ENCODE peak calls at places on chromosomes 3 and 15, in ten cellular contexts. One of them, this sample, is unnamed.

GRCh38 chr3:80688814-80689213 is 921.0 kb upstream of the ROBO1 start:
- DNase-seq in MCF 10A: peak; percentile 34
- DNase-seq in KBM-7: no peak
- DNase-seq in foreskin fibroblast: no peak
- DNase-seq in IMR-90: no peak
- DNase-seq in stimulated activated naive CD8-positive, alpha-beta T cell treated with anti-CD3 and anti-CD28 coated beads, Interleukin-15, Interleukin-2, amounts not matched to agents 100 U/mL and 50 U/mL, for 24 hours: no peak
- DNase-seq in heart left ventricle: no peak
- DNase-seq in SW480: peak; percentile 9
- DNase-seq in RWPE1: no peak
- DNase-seq in CD4-positive, alpha-beta memory T cell: no peak
- DNase-seq in this sample: no peak

GRCh38 chr15:58909616-58910015 is 23.9 kb downstream of the SLTM start:
- DNase-seq in MCF 10A: no peak
- DNase-seq in KBM-7: no peak
- DNase-seq in foreskin fibroblast: no peak
- DNase-seq in IMR-90: peak; percentile 35
- DNase-seq in stimulated activated naive CD8-positive, alpha-beta T cell treated with anti-CD3 and anti-CD28 coated beads, Interleukin-15, Interleukin-2, amounts not matched to agents 100 U/mL and 50 U/mL, for 24 hours: no peak
- DNase-seq in heart left ventricle: no peak
- DNase-seq in SW480: no peak
- DNase-seq in RWPE1: no peak
- DNase-seq in CD4-positive, alpha-beta memory T cell: no peak
- DNase-seq in this sample: no peak

GRCh38 chr3:43872301-43872700 is 181.6 kb downstream of the ABHD5 start:
- DNase-seq in MCF 10A: peak; percentile 81
- DNase-seq in KBM-7: no peak
- DNase-seq in foreskin fibroblast: peak; percentile 90
- DNase-seq in IMR-90: peak; percentile 91
- DNase-seq in stimulated activated naive CD8-positive, alpha-beta T cell treated with anti-CD3 and anti-CD28 coated beads, Interleukin-15, Interleukin-2, amounts not matched to agents 100 U/mL and 50 U/mL, for 24 hours: no peak
- DNase-seq in heart left ventricle: no peak
- DNase-seq in SW480: no peak
- DNase-seq in RWPE1: peak; percentile 67
- DNase-seq in CD4-positive, alpha-beta memory T cell: no peak
- DNase-seq in this sample: no peak

GRCh38 chr3:23435318-23435717 is 232.2 kb downstream of the UBE2E2 start:
- DNase-seq in MCF 10A: no peak
- DNase-seq in KBM-7: peak; percentile 37
- DNase-seq in foreskin fibroblast: no peak
- DNase-seq in IMR-90: no peak
- DNase-seq in stimulated activated naive CD8-positive, alpha-beta T cell treated with anti-CD3 and anti-CD28 coated beads, Interleukin-15, Interleukin-2, amounts not matched to agents 100 U/mL and 50 U/mL, for 24 hours: no peak
- DNase-seq in heart left ventricle: no peak
- DNase-seq in SW480: no peak
- DNase-seq in RWPE1: no peak
- DNase-seq in CD4-positive, alpha-beta memory T cell: no peak
- DNase-seq in this sample: no peak

GRCh38 chr15:61295239-61295638 is 66.1 kb upstream of the RORA start:
- DNase-seq in MCF 10A: no peak
- DNase-seq in KBM-7: no peak
- DNase-seq in foreskin fibroblast: no peak
- DNase-seq in IMR-90: no peak
- DNase-seq in stimulated activated naive CD8-positive, alpha-beta T cell treated with anti-CD3 and anti-CD28 coated beads, Interleukin-15, Interleukin-2, amounts not matched to agents 100 U/mL and 50 U/mL, for 24 hours: no peak
- DNase-seq in heart left ventricle: no peak
- DNase-seq in SW480: no peak
- DNase-seq in RWPE1: no peak
- DNase-seq in CD4-positive, alpha-beta memory T cell: no peak
- DNase-seq in this sample: no peak

GRCh38 chr3:148075829-148076716 is 621.6 kb upstream of the AGTR1 start:
- DNase-seq in MCF 10A: peak; percentile 48
- DNase-seq in KBM-7: peak; percentile 12
- DNase-seq in foreskin fibroblast: peak; percentile 49
- DNase-seq in IMR-90: peak; percentile 59
- DNase-seq in stimulated activated naive CD8-positive, alpha-beta T cell treated with anti-CD3 and anti-CD28 coated beads, Interleukin-15, Interleukin-2, amounts not matched to agents 100 U/mL and 50 U/mL, for 24 hours: no peak
- DNase-seq in heart left ventricle: no peak
- DNase-seq in SW480: peak; percentile 34
- DNase-seq in RWPE1: peak; percentile 9
- DNase-seq in CD4-positive, alpha-beta memory T cell: no peak
- DNase-seq in this sample: no peak

GRCh38 chr15:78811124-78811824 is at the start of gene ADAMTS7:
- DNase-seq in MCF 10A: peak; percentile 58
- DNase-seq in KBM-7: peak; percentile 72
- DNase-seq in foreskin fibroblast: peak; percentile 53
- DNase-seq in IMR-90: peak; percentile 71
- DNase-seq in stimulated activated naive CD8-positive, alpha-beta T cell treated with anti-CD3 and anti-CD28 coated beads, Interleukin-15, Interleukin-2, amounts not matched to agents 100 U/mL and 50 U/mL, for 24 hours: peak; percentile 83
- DNase-seq in heart left ventricle: peak; percentile 83
- DNase-seq in SW480: peak; percentile 36
- DNase-seq in RWPE1: peak; percentile 93
- DNase-seq in CD4-positive, alpha-beta memory T cell: no peak
- DNase-seq in this sample: peak; percentile 42

GRCh38 chr3:167691366-167691765 is 37.6 kb upstream of the WDR49 start:
- DNase-seq in MCF 10A: no peak
- DNase-seq in KBM-7: peak; percentile 72
- DNase-seq in foreskin fibroblast: no peak
- DNase-seq in IMR-90: no peak
- DNase-seq in stimulated activated naive CD8-positive, alpha-beta T cell treated with anti-CD3 and anti-CD28 coated beads, Interleukin-15, Interleukin-2, amounts not matched to agents 100 U/mL and 50 U/mL, for 24 hours: peak; percentile 14
- DNase-seq in heart left ventricle: no peak
- DNase-seq in SW480: no peak
- DNase-seq in RWPE1: no peak
- DNase-seq in CD4-positive, alpha-beta memory T cell: peak; percentile 25
- DNase-seq in this sample: no peak

GRCh38 chr3:149688122-149688757 is 30.4 kb upstream of the WWTR1 start:
- DNase-seq in MCF 10A: peak; percentile 4
- DNase-seq in KBM-7: no peak
- DNase-seq in foreskin fibroblast: no peak
- DNase-seq in IMR-90: no peak
- DNase-seq in stimulated activated naive CD8-positive, alpha-beta T cell treated with anti-CD3 and anti-CD28 coated beads, Interleukin-15, Interleukin-2, amounts not matched to agents 100 U/mL and 50 U/mL, for 24 hours: no peak
- DNase-seq in heart left ventricle: no peak
- DNase-seq in SW480: no peak
- DNase-seq in RWPE1: no peak
- DNase-seq in CD4-positive, alpha-beta memory T cell: no peak
- DNase-seq in this sample: no peak

GRCh38 chr15:31474059-31474868 is 147.6 kb downstream of the KLF13 start:
- DNase-seq in MCF 10A: no peak
- DNase-seq in KBM-7: no peak
- DNase-seq in foreskin fibroblast: no peak
- DNase-seq in IMR-90: no peak
- DNase-seq in stimulated activated naive CD8-positive, alpha-beta T cell treated with anti-CD3 and anti-CD28 coated beads, Interleukin-15, Interleukin-2, amounts not matched to agents 100 U/mL and 50 U/mL, for 24 hours: no peak
- DNase-seq in heart left ventricle: no peak
- DNase-seq in SW480: no peak
- DNase-seq in RWPE1: no peak
- DNase-seq in CD4-positive, alpha-beta memory T cell: no peak
- DNase-seq in this sample: no peak

GRCh38 chr15:55897560-55898336 is 95.7 kb downstream of the NEDD4 start:
- DNase-seq in MCF 10A: peak; percentile 87
- DNase-seq in KBM-7: peak; percentile 56
- DNase-seq in foreskin fibroblast: peak; percentile 43
- DNase-seq in IMR-90: peak; percentile 61
- DNase-seq in stimulated activated naive CD8-positive, alpha-beta T cell treated with anti-CD3 and anti-CD28 coated beads, Interleukin-15, Interleukin-2, amounts not matched to agents 100 U/mL and 50 U/mL, for 24 hours: peak; percentile 25
- DNase-seq in heart left ventricle: peak; percentile 57
- DNase-seq in SW480: peak; percentile 14
- DNase-seq in RWPE1: peak; percentile 89
- DNase-seq in CD4-positive, alpha-beta memory T cell: no peak
- DNase-seq in this sample: no peak

GRCh38 chr15:31932581-31932980 is 97.7 kb upstream of the CHRNA7 start:
- DNase-seq in MCF 10A: no peak
- DNase-seq in KBM-7: no peak
- DNase-seq in foreskin fibroblast: no peak
- DNase-seq in IMR-90: no peak
- DNase-seq in stimulated activated naive CD8-positive, alpha-beta T cell treated with anti-CD3 and anti-CD28 coated beads, Interleukin-15, Interleukin-2, amounts not matched to agents 100 U/mL and 50 U/mL, for 24 hours: no peak
- DNase-seq in heart left ventricle: no peak
- DNase-seq in SW480: no peak
- DNase-seq in RWPE1: no peak
- DNase-seq in CD4-positive, alpha-beta memory T cell: no peak
- DNase-seq in this sample: no peak

GRCh38 chr15:34610388-34610787 is 26.9 kb upstream of the GOLGA8B start:
- DNase-seq in MCF 10A: peak; percentile 25
- DNase-seq in KBM-7: peak; percentile 57
- DNase-seq in foreskin fibroblast: no peak
- DNase-seq in IMR-90: peak; percentile 38
- DNase-seq in stimulated activated naive CD8-positive, alpha-beta T cell treated with anti-CD3 and anti-CD28 coated beads, Interleukin-15, Interleukin-2, amounts not matched to agents 100 U/mL and 50 U/mL, for 24 hours: no peak
- DNase-seq in heart left ventricle: no peak
- DNase-seq in SW480: no peak
- DNase-seq in RWPE1: peak; percentile 13
- DNase-seq in CD4-positive, alpha-beta memory T cell: peak; percentile 9
- DNase-seq in this sample: no peak

GRCh38 chr3:156489462-156489911 is 65.4 kb downstream of the SSR3 start:
- DNase-seq in MCF 10A: peak; percentile 30
- DNase-seq in KBM-7: no peak
- DNase-seq in foreskin fibroblast: peak; percentile 36
- DNase-seq in IMR-90: peak; percentile 20
- DNase-seq in stimulated activated naive CD8-positive, alpha-beta T cell treated with anti-CD3 and anti-CD28 coated beads, Interleukin-15, Interleukin-2, amounts not matched to agents 100 U/mL and 50 U/mL, for 24 hours: no peak
- DNase-seq in heart left ventricle: no peak
- DNase-seq in SW480: no peak
- DNase-seq in RWPE1: no peak
- DNase-seq in CD4-positive, alpha-beta memory T cell: no peak
- DNase-seq in this sample: no peak

GRCh38 chr3:107366766-107367165 is 10.5 kb upstream of the CCDC54 start:
- DNase-seq in MCF 10A: peak; percentile 20
- DNase-seq in KBM-7: peak; percentile 6
- DNase-seq in foreskin fibroblast: peak; percentile 12
- DNase-seq in IMR-90: peak; percentile 8
- DNase-seq in stimulated activated naive CD8-positive, alpha-beta T cell treated with anti-CD3 and anti-CD28 coated beads, Interleukin-15, Interleukin-2, amounts not matched to agents 100 U/mL and 50 U/mL, for 24 hours: no peak
- DNase-seq in heart left ventricle: no peak
- DNase-seq in SW480: no peak
- DNase-seq in RWPE1: no peak
- DNase-seq in CD4-positive, alpha-beta memory T cell: no peak
- DNase-seq in this sample: no peak

GRCh38 chr3:143168518-143169192 is 49.1 kb downstream of the CHST2 start:
- DNase-seq in MCF 10A: peak; percentile 8
- DNase-seq in KBM-7: peak; percentile 65
- DNase-seq in foreskin fibroblast: no peak
- DNase-seq in IMR-90: peak; percentile 44
- DNase-seq in stimulated activated naive CD8-positive, alpha-beta T cell treated with anti-CD3 and anti-CD28 coated beads, Interleukin-15, Interleukin-2, amounts not matched to agents 100 U/mL and 50 U/mL, for 24 hours: no peak
- DNase-seq in heart left ventricle: no peak
- DNase-seq in SW480: no peak
- DNase-seq in RWPE1: peak; percentile 16
- DNase-seq in CD4-positive, alpha-beta memory T cell: no peak
- DNase-seq in this sample: no peak

GRCh38 chr15:78536134-78536533 is 4.1 kb upstream of the PSMA4 start:
- DNase-seq in MCF 10A: no peak
- DNase-seq in KBM-7: peak; percentile 32
- DNase-seq in foreskin fibroblast: peak; percentile 12
- DNase-seq in IMR-90: peak; percentile 37
- DNase-seq in stimulated activated naive CD8-positive, alpha-beta T cell treated with anti-CD3 and anti-CD28 coated beads, Interleukin-15, Interleukin-2, amounts not matched to agents 100 U/mL and 50 U/mL, for 24 hours: no peak
- DNase-seq in heart left ventricle: no peak
- DNase-seq in SW480: peak; percentile 7
- DNase-seq in RWPE1: no peak
- DNase-seq in CD4-positive, alpha-beta memory T cell: no peak
- DNase-seq in this sample: no peak

GRCh38 chr3:169348981-169349942 is 314.2 kb downstream of the MECOM start:
- DNase-seq in MCF 10A: peak; percentile 75
- DNase-seq in KBM-7: no peak
- DNase-seq in foreskin fibroblast: no peak
- DNase-seq in IMR-90: peak; percentile 43
- DNase-seq in stimulated activated naive CD8-positive, alpha-beta T cell treated with anti-CD3 and anti-CD28 coated beads, Interleukin-15, Interleukin-2, amounts not matched to agents 100 U/mL and 50 U/mL, for 24 hours: no peak
- DNase-seq in heart left ventricle: no peak
- DNase-seq in SW480: peak; percentile 20
- DNase-seq in RWPE1: peak; percentile 68
- DNase-seq in CD4-positive, alpha-beta memory T cell: no peak
- DNase-seq in this sample: no peak

GRCh38 chr3:187798531-187799520 is 53.6 kb upstream of the BCL6 start:
- DNase-seq in MCF 10A: no peak
- DNase-seq in KBM-7: peak; percentile 80
- DNase-seq in foreskin fibroblast: no peak
- DNase-seq in IMR-90: no peak
- DNase-seq in stimulated activated naive CD8-positive, alpha-beta T cell treated with anti-CD3 and anti-CD28 coated beads, Interleukin-15, Interleukin-2, amounts not matched to agents 100 U/mL and 50 U/mL, for 24 hours: no peak
- DNase-seq in heart left ventricle: no peak
- DNase-seq in SW480: no peak
- DNase-seq in RWPE1: no peak
- DNase-seq in CD4-positive, alpha-beta memory T cell: peak; percentile 17
- DNase-seq in this sample: no peak

GRCh38 chr15:100723323-100723801 is 121.0 kb downstream of the ASB7 start:
- DNase-seq in MCF 10A: peak; percentile 29
- DNase-seq in KBM-7: no peak
- DNase-seq in foreskin fibroblast: no peak
- DNase-seq in IMR-90: no peak
- DNase-seq in stimulated activated naive CD8-positive, alpha-beta T cell treated with anti-CD3 and anti-CD28 coated beads, Interleukin-15, Interleukin-2, amounts not matched to agents 100 U/mL and 50 U/mL, for 24 hours: no peak
- DNase-seq in heart left ventricle: no peak
- DNase-seq in SW480: peak; percentile 59
- DNase-seq in RWPE1: no peak
- DNase-seq in CD4-positive, alpha-beta memory T cell: no peak
- DNase-seq in this sample: no peak

GRCh38 chr15:91867581-91868026 is 14.1 kb downstream of the SLCO3A1 start:
- DNase-seq in MCF 10A: peak; percentile 98
- DNase-seq in KBM-7: no peak
- DNase-seq in foreskin fibroblast: peak; percentile 15
- DNase-seq in IMR-90: peak; percentile 87
- DNase-seq in stimulated activated naive CD8-positive, alpha-beta T cell treated with anti-CD3 and anti-CD28 coated beads, Interleukin-15, Interleukin-2, amounts not matched to agents 100 U/mL and 50 U/mL, for 24 hours: no peak
- DNase-seq in heart left ventricle: peak; percentile 80
- DNase-seq in SW480: peak; percentile 93
- DNase-seq in RWPE1: peak; percentile 98
- DNase-seq in CD4-positive, alpha-beta memory T cell: no peak
- DNase-seq in this sample: no peak

GRCh38 chr15:89428246-89428645 is 68.1 kb downstream of the RHCG start:
- DNase-seq in MCF 10A: no peak
- DNase-seq in KBM-7: no peak
- DNase-seq in foreskin fibroblast: no peak
- DNase-seq in IMR-90: no peak
- DNase-seq in stimulated activated naive CD8-positive, alpha-beta T cell treated with anti-CD3 and anti-CD28 coated beads, Interleukin-15, Interleukin-2, amounts not matched to agents 100 U/mL and 50 U/mL, for 24 hours: no peak
- DNase-seq in heart left ventricle: no peak
- DNase-seq in SW480: no peak
- DNase-seq in RWPE1: no peak
- DNase-seq in CD4-positive, alpha-beta memory T cell: no peak
- DNase-seq in this sample: no peak

GRCh38 chr3:71128951-71129350 is 454.6 kb downstream of the FOXP1 start:
- DNase-seq in MCF 10A: no peak
- DNase-seq in KBM-7: peak; percentile 15
- DNase-seq in foreskin fibroblast: no peak
- DNase-seq in IMR-90: no peak
- DNase-seq in stimulated activated naive CD8-positive, alpha-beta T cell treated with anti-CD3 and anti-CD28 coated beads, Interleukin-15, Interleukin-2, amounts not matched to agents 100 U/mL and 50 U/mL, for 24 hours: peak; percentile 46
- DNase-seq in heart left ventricle: no peak
- DNase-seq in SW480: no peak
- DNase-seq in RWPE1: no peak
- DNase-seq in CD4-positive, alpha-beta memory T cell: no peak
- DNase-seq in this sample: no peak

GRCh38 chr15:34241376-34242350 is 16.8 kb downstream of the EMC4 start:
- DNase-seq in MCF 10A: peak; percentile 64
- DNase-seq in KBM-7: peak; percentile 59
- DNase-seq in foreskin fibroblast: peak; percentile 21
- DNase-seq in IMR-90: peak; percentile 51
- DNase-seq in stimulated activated naive CD8-positive, alpha-beta T cell treated with anti-CD3 and anti-CD28 coated beads, Interleukin-15, Interleukin-2, amounts not matched to agents 100 U/mL and 50 U/mL, for 24 hours: no peak
- DNase-seq in heart left ventricle: no peak
- DNase-seq in SW480: peak; percentile 18
- DNase-seq in RWPE1: peak; percentile 34
- DNase-seq in CD4-positive, alpha-beta memory T cell: peak; percentile 55
- DNase-seq in this sample: peak; percentile 8

GRCh38 chr3:114809668-114810413 is 337.2 kb downstream of the ZBTB20 start:
- DNase-seq in MCF 10A: peak; percentile 69
- DNase-seq in KBM-7: no peak
- DNase-seq in foreskin fibroblast: peak; percentile 2
- DNase-seq in IMR-90: peak; percentile 65
- DNase-seq in stimulated activated naive CD8-positive, alpha-beta T cell treated with anti-CD3 and anti-CD28 coated beads, Interleukin-15, Interleukin-2, amounts not matched to agents 100 U/mL and 50 U/mL, for 24 hours: peak; percentile 14
- DNase-seq in heart left ventricle: no peak
- DNase-seq in SW480: no peak
- DNase-seq in RWPE1: no peak
- DNase-seq in CD4-positive, alpha-beta memory T cell: no peak
- DNase-seq in this sample: no peak

GRCh38 chr15:67828969-67829646 is 3.8 kb downstream of the SKOR1 start:
- DNase-seq in MCF 10A: no peak
- DNase-seq in KBM-7: no peak
- DNase-seq in foreskin fibroblast: no peak
- DNase-seq in IMR-90: no peak
- DNase-seq in stimulated activated naive CD8-positive, alpha-beta T cell treated with anti-CD3 and anti-CD28 coated beads, Interleukin-15, Interleukin-2, amounts not matched to agents 100 U/mL and 50 U/mL, for 24 hours: peak; percentile 24
- DNase-seq in heart left ventricle: no peak
- DNase-seq in SW480: no peak
- DNase-seq in RWPE1: no peak
- DNase-seq in CD4-positive, alpha-beta memory T cell: no peak
- DNase-seq in this sample: no peak

GRCh38 chr3:108578064-108578463 is 11.2 kb downstream of the CIP2A start:
- DNase-seq in MCF 10A: no peak
- DNase-seq in KBM-7: no peak
- DNase-seq in foreskin fibroblast: no peak
- DNase-seq in IMR-90: no peak
- DNase-seq in stimulated activated naive CD8-positive, alpha-beta T cell treated with anti-CD3 and anti-CD28 coated beads, Interleukin-15, Interleukin-2, amounts not matched to agents 100 U/mL and 50 U/mL, for 24 hours: no peak
- DNase-seq in heart left ventricle: no peak
- DNase-seq in SW480: no peak
- DNase-seq in RWPE1: no peak
- DNase-seq in CD4-positive, alpha-beta memory T cell: no peak
- DNase-seq in this sample: no peak

GRCh38 chr15:77836116-77836798 is 203.5 kb upstream of the LINGO1 start:
- DNase-seq in MCF 10A: peak; percentile 45
- DNase-seq in KBM-7: no peak
- DNase-seq in foreskin fibroblast: no peak
- DNase-seq in IMR-90: peak; percentile 27
- DNase-seq in stimulated activated naive CD8-positive, alpha-beta T cell treated with anti-CD3 and anti-CD28 coated beads, Interleukin-15, Interleukin-2, amounts not matched to agents 100 U/mL and 50 U/mL, for 24 hours: no peak
- DNase-seq in heart left ventricle: no peak
- DNase-seq in SW480: peak; percentile 44
- DNase-seq in RWPE1: peak; percentile 73
- DNase-seq in CD4-positive, alpha-beta memory T cell: no peak
- DNase-seq in this sample: no peak

This sample was measured in effector CD4-positive, alpha-beta T cell.